ENCODE peak calls at places on chromosomes 12 and 14, in nine cellular contexts. R, H, I, A, L, T, C, J and U are unnamed samples. For H3K27me3, the result is how much of the 10 kb centered on the place peaks cover.

GRCh38 chr12:58313091-58313855 is 371.9 kb downstream of the ATP23 start:
- DNase-seq in A (no peak), C (no peak), I (no peak), T (no peak), J (no peak), R (no peak), L (no peak), H (no peak), U (no peak)

GRCh38 chr12:14910090-14910915 is 24.6 kb upstream of the MGP start:
- DNase-seq in J (peak), I (no peak), L (no peak), A (no peak), R (no peak), T (no peak), H (no peak), C (no peak), U (no peak)

GRCh38 chr12:4909734-4910501 is at the start of gene KCNA1:
- DNase-seq in H (no peak), R (no peak), L (no peak), A (peak), C (no peak), J (no peak), T (no peak), I (no peak), U (no peak)

GRCh38 chr12:632102-632696 is 31.0 kb downstream of the NINJ2 start:
- DNase-seq in C (no peak), A (peak), R (peak), H (no peak), T (no peak), I (no peak), J (no peak), L (no peak), U (no peak)

GRCh38 chr12:107134558-107134957 is 41.2 kb upstream of the CRY1 start:
- DNase-seq in R (peak), A (no peak), C (no peak), T (no peak), L (no peak), I (peak), H (no peak), J (peak), U (no peak)

GRCh38 chr12:24197517-24197916 is 248.0 kb upstream of the SOX5 start:
- DNase-seq in C (no peak), I (no peak), L (no peak), A (no peak), R (no peak), J (no peak), H (no peak), T (no peak), U (no peak)

GRCh38 chr12:132216354-132216987 is 72.2 kb downstream of the NOC4L start:
- DNase-seq in I (no peak), C (no peak), H (no peak), T (no peak), A (no peak), J (no peak), L (no peak), R (no peak), U (no peak)

GRCh38 chr12:111942557-111942956 is 70.4 kb downstream of the TMEM116 start:
- DNase-seq in H (no peak), T (no peak), A (no peak), J (no peak), I (no peak), L (no peak), C (no peak), R (peak), U (no peak)

GRCh38 chr12:32223941-32224340 is 117.3 kb downstream of the BICD1 start:
- DNase-seq in C (no peak), T (no peak), J (no peak), L (no peak), I (no peak), R (no peak), H (no peak), A (no peak), U (no peak)

GRCh38 chr12:63068857-63069442 is 82.1 kb downstream of the AVPR1A start:
- DNase-seq in C (peak), A (no peak), H (no peak), R (peak), T (no peak), L (no peak), I (peak), J (peak), U (no peak)

GRCh38 chr12:68359669-68360068 is 27.5 kb upstream of the MDM1 start:
- DNase-seq in J (no peak), C (no peak), T (no peak), A (no peak), H (no peak), L (no peak), R (no peak), I (no peak), U (no peak)

DNA sequence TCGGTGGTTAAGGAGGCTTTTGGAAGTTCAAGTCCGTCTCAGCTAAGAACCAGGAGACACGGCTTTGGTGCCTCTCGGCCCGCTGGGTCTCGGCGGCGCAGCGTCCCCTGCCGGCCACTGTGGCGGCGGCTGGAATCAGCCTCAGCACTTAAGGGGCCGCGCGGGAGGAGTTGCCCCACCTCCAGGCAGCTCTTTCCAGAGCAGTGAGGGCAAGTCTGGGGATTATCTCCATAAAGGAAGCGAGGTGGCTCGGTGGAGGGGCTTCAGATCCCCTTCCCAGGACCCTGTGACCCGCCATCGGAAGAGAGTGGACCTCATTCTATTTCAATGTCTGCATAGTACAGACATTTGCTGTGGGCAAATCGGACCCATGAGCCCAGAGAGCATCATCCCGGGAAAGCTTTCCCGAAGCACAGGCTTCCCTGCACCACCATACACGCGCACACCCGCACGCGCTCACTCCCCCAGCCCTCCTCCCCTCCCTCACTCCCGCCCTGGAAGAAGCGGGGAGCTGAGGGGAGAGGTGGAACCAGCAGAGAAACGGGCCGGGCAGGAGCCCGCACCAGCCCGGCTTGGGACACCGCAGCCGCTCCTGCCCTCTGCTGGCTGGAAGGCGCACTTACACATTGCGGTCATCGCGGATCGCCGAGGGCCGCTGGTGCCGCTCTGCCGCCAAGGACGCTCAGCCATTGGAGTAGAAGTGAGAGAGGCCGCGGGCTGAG is 15.9 kb downstream of the RNASE2 start:
- DNase-seq in I (peak), A (peak), R (peak), C (peak), H (peak), L (peak), T (peak), J (peak), U (no peak)
- TF ChIP-seq POLR2A in I (no peak), A (no peak), R (peak), C (peak), H (no peak), L (no peak), T (no peak), J (no peak), U (no peak)

GRCh38 chr14:56794557-56795283 is 15.6 kb downstream of the OTX2 start:
- DNase-seq in T (no peak), J (no peak), C (no peak), H (no peak), L (no peak), I (no peak), A (no peak), R (no peak), U (no peak)
- H3K27me3 ChIP-seq in T (under half), J (under half), C (half or more), H (half or more), L (half or more), I (under half), A (half or more), R (under half), U (half or more)

GRCh38 chr12:124412646-124413015 is 117.7 kb downstream of the RFLNA start:
- DNase-seq in R (no peak), I (no peak), H (no peak), L (no peak), A (no peak), J (no peak), C (no peak), T (no peak), U (no peak)
- H3K27ac ChIP-seq in R (no peak), I (no peak), H (peak), L (no peak), A (no peak), J (no peak), C (peak), T (no peak), U (peak)

DNA sequence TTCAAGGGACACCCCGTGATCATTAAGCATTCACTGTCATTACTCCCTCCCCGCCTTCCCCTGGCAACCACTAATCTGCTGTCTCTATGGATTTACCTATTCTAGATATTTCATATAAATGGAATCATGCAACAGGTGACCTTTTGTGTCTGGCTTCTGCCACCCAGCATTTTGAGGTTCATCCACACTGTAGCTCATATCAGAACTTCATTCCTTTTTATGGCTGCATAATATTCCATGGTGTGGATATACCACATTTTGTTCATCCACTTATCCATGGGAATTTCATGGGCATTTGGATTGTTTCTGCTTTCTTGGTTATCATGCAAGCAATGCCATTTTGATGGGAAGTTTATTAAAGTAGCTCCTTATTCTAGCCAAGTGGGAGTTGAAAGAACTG is 184.2 kb upstream of the VASH1 start:
- DNase-seq in T (no peak), L (no peak), C (no peak), R (no peak), I (no peak), H (no peak), J (no peak), A (no peak), U (no peak)
- TF ChIP-seq POLR2A in T (no peak), L (no peak), C (no peak), R (no peak), I (no peak), H (no peak), J (no peak), A (no peak), U (no peak)